ENCODE peak calls at places on chromosomes 4 and X, in seven cellular contexts. L is mesenchymal stem cell, Q is H1, I is mesendoderm, C is H9, E is neuronal stem cell, Y is trophoblast cell. K is an unnamed sample.

GRCh38 chr4:154230091-154230490 is 261.5 kb downstream of the DCHS2 start:
- DNase-seq in I (no peak), L (no peak), Y (no peak), C (no peak), Q (no peak), E (no peak), K (no peak)

GRCh38 chr4:147546341-147546740 is 65.4 kb downstream of the EDNRA start:
- DNase-seq in I (no peak), E (no peak), C (no peak), Y (peak), Q (no peak), L (peak), K (peak)

GRCh38 chrX:18871970-18872369 is 111.9 kb downstream of the PHKA2 start:
- DNase-seq in Q (no peak), Y (no peak), I (no peak), L (no peak), E (no peak), C (no peak), K (no peak)

GRCh38 chr4:107366900-107367299 is 330.8 kb upstream of the DKK2 start:
- DNase-seq in E (no peak), Y (no peak), C (no peak), L (no peak), I (no peak), Q (no peak), K (no peak)

GRCh38 chr4:73470728-73471127 is 10.8 kb upstream of the AFM start:
- DNase-seq in I (no peak), C (no peak), L (no peak), E (no peak), Q (no peak), Y (no peak), K (no peak)

GRCh38 chr4:158042591-158043030 is 130.2 kb downstream of the GASK1B start:
- DNase-seq in C (no peak), E (no peak), L (peak), Q (no peak), I (no peak), Y (no peak), K (peak)

GRCh38 chrX:22109442-22109841 is 77.3 kb downstream of the PHEX start:
- DNase-seq in L (peak), E (no peak), Q (no peak), I (peak), C (no peak), Y (no peak), K (peak)

GRCh38 chr4:1611501-1611870 is 72.6 kb downstream of the FAM53A start:
- DNase-seq in I (no peak), C (no peak), L (no peak), Y (no peak), Q (no peak), E (no peak), K (no peak)

GRCh38 chr4:182143086-182143821 is 99.9 kb upstream of the TENM3 start:
- DNase-seq in C (no peak), Q (no peak), I (peak), L (no peak), Y (peak), E (peak), K (peak)

GRCh38 chrX:124093222-124093621 is 131.7 kb downstream of the STAG2 start:
- DNase-seq in C (no peak), E (no peak), L (no peak), I (no peak), Q (no peak), Y (no peak), K (no peak)

GRCh38 chr4:11281720-11282119 is 147.0 kb downstream of the HS3ST1 start:
- DNase-seq in E (no peak), Y (no peak), L (no peak), I (no peak), Q (no peak), C (no peak), K (no peak)

GRCh38 chrX:40661489-40661888 is 14.1 kb upstream of the CXorf38 start:
- DNase-seq in Y (no peak), E (no peak), Q (no peak), I (no peak), C (no peak), L (no peak), K (no peak)

DNA sequence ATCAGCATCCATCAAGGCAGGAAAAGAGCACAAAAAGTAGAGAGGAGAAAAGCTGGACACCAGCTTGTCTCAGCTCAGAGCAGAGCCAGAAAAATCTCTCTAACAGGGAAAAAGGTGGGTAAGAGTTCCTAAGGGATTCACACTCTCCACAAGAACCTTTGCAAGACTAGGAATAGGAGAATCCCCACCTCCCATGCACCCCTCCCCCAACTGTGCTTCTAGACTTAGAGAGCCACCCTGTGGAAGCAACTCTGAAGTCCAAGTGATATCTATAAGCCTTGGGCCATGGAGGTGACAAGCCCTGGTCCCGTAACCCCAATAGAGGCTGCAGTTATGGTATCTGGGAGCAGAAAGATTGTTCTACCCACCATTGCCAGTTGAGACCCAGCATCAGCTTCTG is 267.6 kb upstream of the MTMR8 start:
- DNase-seq in L (no peak), I (peak), Q (no peak), C (no peak), E (no peak), Y (no peak), K (no peak)
- H3K23ac ChIP-seq in L (no peak), I (no peak), Q (no peak), C (no peak), E (no peak), Y (no peak), K (no peak)

GRCh38 chrX:17580529-17581155 is 156.7 kb upstream of the SCML1 start:
- DNase-seq in Q (no peak), Y (no peak), C (no peak), I (peak), E (no peak), L (peak), K (peak)

GRCh38 chrX:17584248-17584681 is 153.0 kb upstream of the SCML1 start:
- DNase-seq in E (no peak), Q (no peak), L (no peak), Y (no peak), I (peak), C (no peak), K (peak)

GRCh38 chrX:17581650-17582049 is 155.6 kb upstream of the SCML1 start:
- DNase-seq in Q (no peak), I (no peak), Y (no peak), E (no peak), C (no peak), L (no peak), K (no peak)

GRCh38 chrX:17585006-17585405 is 152.3 kb upstream of the SCML1 start:
- DNase-seq in E (no peak), I (no peak), Y (no peak), Q (no peak), C (no peak), L (no peak), K (no peak)

DNA sequence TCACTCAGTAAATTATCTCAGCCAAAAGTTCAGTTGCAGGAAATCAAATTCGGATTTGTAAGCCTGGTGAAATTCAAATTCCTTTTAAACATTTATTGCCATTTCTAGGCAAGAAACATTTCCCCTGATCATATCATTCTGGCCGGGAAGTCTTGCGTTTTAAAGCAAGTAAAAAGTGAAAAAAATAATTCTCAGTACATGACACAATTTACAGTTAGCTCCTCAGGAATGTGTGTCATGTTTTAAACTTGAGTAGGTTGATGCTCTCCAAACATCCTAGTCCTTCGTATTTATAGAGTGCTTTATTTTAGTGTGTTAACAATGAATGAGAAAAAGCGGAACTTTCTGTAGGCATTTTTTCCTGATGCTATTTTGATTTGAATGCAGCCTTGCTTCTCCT is 158.3 kb upstream of the SCML1 start:
- DNase-seq in E (no peak), Y (no peak), I (no peak), L (no peak), Q (no peak), C (no peak), K (peak)
- H2AK5ac ChIP-seq in E (no peak), Y (no peak), I (no peak), L (no peak), Q (no peak), C (no peak), K (no peak)

DNA sequence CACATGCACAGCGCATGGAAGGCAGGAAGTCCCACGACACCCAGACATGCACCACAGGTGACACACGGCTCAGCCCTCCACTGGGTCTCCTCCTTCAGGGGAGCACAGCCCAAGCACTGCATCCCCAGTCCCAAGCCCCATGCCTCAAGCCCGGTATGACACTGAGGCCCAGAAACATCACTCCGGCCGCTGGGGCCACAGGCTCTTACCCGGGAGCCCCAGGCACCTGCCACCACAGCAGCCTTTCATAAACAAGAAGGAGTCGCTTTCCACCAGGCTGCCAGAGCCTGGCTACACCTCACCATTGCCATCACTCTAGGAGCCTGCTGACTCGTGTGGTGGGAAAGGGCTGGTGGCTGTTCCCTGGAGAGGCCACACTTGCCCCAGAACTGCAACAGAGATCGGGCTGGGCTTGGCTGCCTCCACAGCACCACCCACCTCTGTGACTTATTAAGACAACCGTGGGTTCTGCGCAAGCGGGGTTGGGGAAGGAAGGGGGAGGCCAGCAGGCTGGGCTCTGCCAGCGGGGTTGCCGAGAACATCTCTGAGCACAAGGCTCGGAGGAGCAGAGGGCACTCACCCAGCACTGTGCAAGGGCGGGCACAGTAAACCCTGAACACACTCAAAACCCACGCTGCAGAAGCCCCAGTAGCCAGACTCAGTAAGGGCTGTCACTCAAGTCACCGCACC is 4.5 kb downstream of the HAUS7 start:
- DNase-seq in I (no peak), L (no peak), Q (no peak), C (no peak), Y (no peak), E (no peak), K (no peak)
- H3K23ac ChIP-seq in I (no peak), L (no peak), Q (no peak), C (no peak), Y (no peak), E (no peak), K (no peak)

GRCh38 chr4:18247189-18247588 is 225.6 kb upstream of the LCORL start:
- DNase-seq in Y (no peak), I (no peak), L (no peak), C (no peak), Q (no peak), E (no peak), K (no peak)
- H2AK5ac ChIP-seq in Y (no peak), I (no peak), L (no peak), C (no peak), Q (no peak), E (no peak), K (no peak)

GRCh38 chrX:375181-376036 is 11.3 kb downstream of the PPP2R3B start:
- DNase-seq in I (no peak), Y (no peak), Q (no peak), C (no peak), E (no peak), L (no peak), K (no peak)
- H3K23ac ChIP-seq in I (no peak), Y (no peak), Q (no peak), C (no peak), E (peak), L (no peak), K (no peak)

GRCh38 chr4:188534917-188535316 is 395.7 kb downstream of the TRIML1 start:
- DNase-seq in C (no peak), Q (no peak), L (no peak), I (no peak), Y (no peak), E (no peak), K (no peak)

GRCh38 chr4:188532751-188533150 is 393.5 kb downstream of the TRIML1 start:
- DNase-seq in Y (no peak), Q (no peak), E (no peak), C (no peak), L (no peak), I (no peak), K (no peak)

GRCh38 chr4:188534297-188534696 is 395.1 kb downstream of the TRIML1 start:
- DNase-seq in Y (no peak), I (no peak), Q (no peak), L (no peak), E (no peak), C (no peak), K (no peak)
- H2AK5ac ChIP-seq in Y (no peak), I (no peak), Q (no peak), L (no peak), E (no peak), C (no peak), K (no peak)

K was measured in IMR-90.